ENCODE peak calls at places on chromosomes 16 and 17, in four cellular contexts. I, X, B and Z are unnamed samples.

GRCh38 chr17:77693776-77694175 is 264.7 kb upstream of the TNRC6C start:
- DNase-seq in I (no peak), X (no peak), B (no peak), Z (no peak)

GRCh38 chr16:17133851-17134250 is 336.9 kb downstream of the XYLT1 start:
- DNase-seq in I (no peak), X (no peak), B (no peak), Z (no peak)

GRCh38 chr16:80058236-80058635 is 457.7 kb upstream of the MAF start:
- DNase-seq in I (no peak), X (no peak), B (no peak), Z (no peak)

GRCh38 chr17:248337-249235 is 67.1 kb upstream of the DOC2B start:
- DNase-seq in I (no peak), X (no peak), B (no peak), Z (no peak)

GRCh38 chr16:57606847-57607501 is 21.5 kb upstream of the ADGRG1 start:
- DNase-seq in I (peak), X (no peak), B (no peak), Z (no peak)

GRCh38 chr16:4288148-4288921 is 15.5 kb upstream of the TFAP4 start:
- DNase-seq in I (peak), X (peak), B (peak), Z (peak)

GRCh38 chr17:33508215-33508614 is 215.1 kb upstream of the ASIC2 start:
- DNase-seq in I (no peak), X (no peak), B (peak), Z (no peak)

GRCh38 chr16:78551487-78552085 is 452.1 kb downstream of the WWOX start:
- DNase-seq in I (no peak), X (no peak), B (no peak), Z (no peak)

GRCh38 chr17:75785770-75786538 is 1.3 kb downstream of the UNK start:
- DNase-seq in I (no peak), X (peak), B (no peak), Z (no peak)

GRCh38 chr17:47257651-47258339 is 4.2 kb downstream of the ITGB3 start:
- DNase-seq in I (no peak), X (peak), B (peak), Z (no peak)

GRCh38 chr17:82213251-82214011 is 789 bp upstream of the CCDC57 start:
- DNase-seq in I (peak), X (peak), B (peak), Z (peak)

GRCh38 chr16:9138731-9139501 is 47.5 kb downstream of the HAPSTR1 start:
- DNase-seq in I (peak), X (peak), B (peak), Z (peak)

GRCh38 chr16:11909653-11910551 is 5.9 kb downstream of the GSPT1 start:
- DNase-seq in I (no peak), X (peak), B (no peak), Z (no peak)

GRCh38 chr16:57823836-57824235 is 21.5 kb upstream of the KIFC3 start:
- DNase-seq in I (no peak), X (no peak), B (no peak), Z (no peak)

GRCh38 chr17:37813753-37814152 is 68.9 kb upstream of the HNF1B start:
- DNase-seq in I (no peak), X (peak), B (no peak), Z (peak)

GRCh38 chr17:69608808-69609494 is 194.5 kb downstream of the MAP2K6 start:
- DNase-seq in I (no peak), X (peak), B (no peak), Z (no peak)

GRCh38 chr16:180921-181667 is 835 bp downstream of the HBQ1 start:
- DNase-seq in I (peak), X (peak), B (peak), Z (peak)

GRCh38 chr16:77585852-77586251 is 136.5 kb upstream of the NUDT7 start:
- DNase-seq in I (no peak), X (peak), B (no peak), Z (peak)

GRCh38 chr17:29933379-29933778 is 3.4 kb upstream of the SSH2 start:
- DNase-seq in I (peak), X (peak), B (no peak), Z (peak)

GRCh38 chr17:18184143-18185007 is 747 bp downstream of the ALKBH5 start:
- DNase-seq in I (no peak), X (peak), B (no peak), Z (peak)

GRCh38 chr16:89925596-89926079 is 2.5 kb downstream of the TUBB3 start:
- DNase-seq in I (no peak), X (no peak), B (no peak), Z (no peak)

GRCh38 chr16:81880816-81881215 is 101.7 kb downstream of the PLCG2 start:
- DNase-seq in I (no peak), X (no peak), B (no peak), Z (no peak)

GRCh38 chr17:44112284-44113280 is 10.9 kb downstream of the HDAC5 start:
- DNase-seq in I (peak), X (no peak), B (peak), Z (no peak)

GRCh38 chr16:57873218-57873617 is 70.9 kb upstream of the KIFC3 start:
- DNase-seq in I (no peak), X (no peak), B (no peak), Z (no peak)

GRCh38 chr17:36921131-36921851 is 16.0 kb upstream of the LHX1 start:
- DNase-seq in I (peak), X (peak), B (no peak), Z (peak)

GRCh38 chr17:55224746-55225145 is 40.0 kb upstream of the HLF start:
- DNase-seq in I (no peak), X (no peak), B (no peak), Z (no peak)

GRCh38 chr17:10125761-10126553 is 72.4 kb downstream of the GAS7 start:
- DNase-seq in I (no peak), X (peak), B (no peak), Z (no peak)

GRCh38 chr16:21264226-21265036 is 13.7 kb downstream of the CRYM start:
- DNase-seq in I (peak), X (no peak), B (peak), Z (no peak)

GRCh38 chr16:85902366-85903155 is 3.6 kb downstream of the IRF8 start:
- DNase-seq in I (no peak), X (no peak), B (no peak), Z (no peak)

GRCh38 chr17:79205688-79206205 is 131.1 kb downstream of the ENGASE start:
- DNase-seq in I (no peak), X (no peak), B (no peak), Z (no peak)

GRCh38 chr16:83200005-83200779 is 573.4 kb downstream of the CDH13 start:
- DNase-seq in I (no peak), X (peak), B (no peak), Z (peak)

GRCh38 chr16:87492721-87493554 is at the start of gene ZCCHC14:
- DNase-seq in I (peak), X (peak), B (peak), Z (peak)

GRCh38 chr17:61414141-61414935 is 14.7 kb downstream of the TBX2 start:
- DNase-seq in I (no peak), X (no peak), B (peak), Z (no peak)

GRCh38 chr16:55102077-55102476 is 171.4 kb downstream of the IRX5 start:
- DNase-seq in I (no peak), X (no peak), B (no peak), Z (no peak)

GRCh38 chr16:75909746-75910145 is 183.5 kb upstream of the CPHXL start:
- DNase-seq in I (no peak), X (no peak), B (no peak), Z (no peak)

GRCh38 chr17:76281573-76282371 is 16.6 kb downstream of the UBALD2 start:
- DNase-seq in I (no peak), X (no peak), B (no peak), Z (no peak)

DNA sequence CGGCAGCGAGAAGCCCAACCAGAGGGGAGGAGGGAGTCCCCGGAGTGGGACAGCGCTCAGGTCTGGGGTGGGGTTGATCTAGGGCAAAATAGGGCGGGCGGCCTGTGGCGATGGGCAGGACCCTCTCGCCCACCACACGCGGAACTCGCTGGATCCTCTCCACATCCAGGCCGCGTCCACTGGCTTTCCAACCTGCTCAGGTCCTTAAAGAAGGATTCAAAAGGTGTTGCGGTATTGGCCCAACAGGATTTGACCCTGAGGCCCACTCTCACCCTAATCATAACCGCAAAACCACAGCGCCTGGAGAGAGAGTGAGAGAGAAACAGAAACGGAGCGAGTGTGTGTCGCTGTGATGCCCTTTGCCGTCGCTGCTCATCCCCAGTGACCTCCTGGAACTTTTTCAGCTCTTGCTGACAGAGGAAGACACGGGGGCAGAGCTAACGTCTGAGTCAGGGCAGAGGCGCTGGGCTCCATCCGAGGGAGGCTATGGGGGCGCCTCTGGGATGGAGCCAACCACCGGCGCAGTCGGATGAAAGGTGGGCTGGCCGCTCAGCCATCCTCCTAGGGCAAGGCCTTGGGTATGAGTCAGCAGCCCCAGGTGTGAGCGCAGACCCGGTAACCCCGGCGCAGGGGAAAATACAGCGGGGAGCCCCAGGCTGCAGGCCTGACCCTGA is 16.7 kb upstream of the OR1F1 start:
- DNase-seq in I (no peak), X (no peak), B (no peak), Z (no peak)
- TF ChIP-seq MAFK in I (no peak), X (no peak), B (no peak), Z (no peak)

GRCh38 chr17:74362811-74363498 is 1.3 kb upstream of the BTBD17 start:
- DNase-seq in I (no peak), X (no peak), B (no peak), Z (no peak)
- TF ChIP-seq MAZ in I (no peak), X (no peak), B (no peak), Z (no peak)

DNA sequence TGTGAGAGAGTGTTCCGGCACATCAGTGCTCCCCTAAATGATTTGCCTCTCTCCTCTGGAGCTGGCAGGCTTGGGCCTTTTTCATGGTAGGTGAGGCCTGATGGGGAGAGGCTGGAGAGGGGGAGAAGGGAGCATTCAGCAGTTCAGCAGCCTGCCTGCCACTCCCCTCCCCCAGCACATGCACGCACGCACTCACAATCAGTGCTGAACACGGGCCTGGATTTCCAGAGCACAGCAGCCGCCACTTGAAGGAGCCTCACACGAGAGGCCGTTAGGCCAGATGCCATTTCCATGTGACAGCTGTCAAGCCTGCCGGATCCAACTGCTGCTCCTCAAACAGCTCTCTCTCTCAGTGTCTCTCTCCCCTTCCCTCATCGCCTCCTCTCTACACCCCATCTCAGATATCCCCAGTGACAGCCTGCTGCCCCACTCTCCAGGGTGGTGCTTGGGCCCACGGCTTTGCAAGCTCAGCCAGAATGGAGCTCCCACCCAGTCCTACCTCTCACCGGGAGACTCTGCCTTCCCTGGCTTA is 226.4 kb downstream of the CCDC182 start:
- DNase-seq in I (no peak), X (no peak), B (no peak), Z (no peak)
- TF ChIP-seq MAFK in I (no peak), X (no peak), B (no peak), Z (no peak)

GRCh38 chr17:17151055-17151454 is 55.1 kb downstream of the PLD6 start:
- DNase-seq in I (no peak), X (peak), B (no peak), Z (peak)
- TF ChIP-seq MAZ in I (no peak), X (no peak), B (no peak), Z (no peak)

GRCh38 chr16:13060932-13061331 is 159.5 kb downstream of the SHISA9 start:
- DNase-seq in I (no peak), X (no peak), B (no peak), Z (no peak)
- TF ChIP-seq MAFK in I (no peak), X (no peak), B (no peak), Z (no peak)

GRCh38 chr16:66247516-66248089 is 118.9 kb upstream of the CDH5 start:
- DNase-seq in I (no peak), X (peak), B (no peak), Z (no peak)

GRCh38 chr16:66248096-66248495 is 118.4 kb upstream of the CDH5 start:
- DNase-seq in I (no peak), X (peak), B (no peak), Z (no peak)

GRCh38 chr16:66254106-66254505 is 112.4 kb upstream of the CDH5 start:
- DNase-seq in I (no peak), X (no peak), B (no peak), Z (no peak)

GRCh38 chr16:66251406-66252160 is 114.9 kb upstream of the CDH5 start:
- DNase-seq in I (no peak), X (no peak), B (no peak), Z (no peak)

DNA sequence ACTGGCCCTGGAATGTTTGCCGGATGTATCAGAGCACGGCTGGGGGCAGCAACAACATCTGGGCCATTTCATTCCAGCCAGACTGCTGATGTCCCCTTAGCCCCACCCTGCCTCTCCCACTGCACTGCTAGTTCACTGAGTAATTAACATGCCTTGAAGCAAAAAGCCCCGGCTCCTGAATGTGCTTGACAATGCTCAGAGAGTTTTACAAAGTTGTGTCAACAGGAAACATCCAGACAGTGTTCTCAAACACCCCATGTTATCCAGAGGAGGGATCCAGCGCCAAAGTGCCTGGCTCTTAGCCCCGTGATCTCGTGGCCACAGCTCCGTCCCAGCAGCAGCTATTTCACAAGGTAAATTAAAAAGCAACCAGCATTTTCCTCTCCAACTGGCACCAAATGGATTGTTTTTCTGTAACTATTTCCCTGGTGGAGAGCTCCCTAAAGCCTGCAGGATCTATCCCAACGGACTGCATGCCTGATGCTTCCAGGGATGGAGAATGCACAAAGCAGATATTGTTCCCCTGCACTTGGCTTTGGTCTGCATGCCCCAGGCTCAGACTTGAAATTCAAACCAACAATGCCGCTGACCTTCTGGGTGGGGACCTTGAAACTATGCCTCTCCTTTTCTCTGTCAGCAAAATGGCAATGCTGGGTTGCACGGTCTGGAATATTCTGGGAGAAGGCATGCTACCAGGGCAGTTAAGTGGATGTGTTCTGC is 115.6 kb upstream of the CDH5 start:
- DNase-seq in I (no peak), X (peak), B (no peak), Z (no peak)
- TF ChIP-seq MAZ in I (no peak), X (peak), B (no peak), Z (no peak)